ENCODE peak calls at places on chromosomes 11 and 22, in nine cellular contexts. One of them, this sample, is unnamed. For H3K4me1, the result is how much of the 10 kb centered on the place peaks cover.

GRCh38 chr11:83004855-83005556 is 66.7 kb downstream of the RAB30 start:
- DNase-seq in body of pancreas: no peak
- DNase-seq in A673: no peak
- DNase-seq in pancreas: no peak
- DNase-seq in heart left ventricle: no peak
- DNase-seq in fibroblast of lung: peak
- DNase-seq in uterus: no peak
- DNase-seq in lower lobe of right lung: no peak
- DNase-seq in HCT116: no peak
- DNase-seq in this sample: no peak

GRCh38 chr11:114819028-114819427 is 140.7 kb downstream of the NXPE2 start:
- DNase-seq in uterus: no peak
- DNase-seq in heart left ventricle: no peak
- DNase-seq in HCT116: no peak
- DNase-seq in body of pancreas: no peak
- DNase-seq in pancreas: no peak
- DNase-seq in fibroblast of lung: peak
- DNase-seq in A673: no peak
- DNase-seq in lower lobe of right lung: no peak
- DNase-seq in this sample: no peak

GRCh38 chr22:17945851-17946690 is 78.3 kb downstream of the MICAL3 start:
- DNase-seq in HCT116: no peak
- DNase-seq in body of pancreas: no peak
- DNase-seq in heart left ventricle: no peak
- DNase-seq in A673: no peak
- DNase-seq in lower lobe of right lung: no peak
- DNase-seq in uterus: no peak
- DNase-seq in fibroblast of lung: no peak
- DNase-seq in pancreas: no peak
- DNase-seq in this sample: no peak

GRCh38 chr11:26079966-26080365 is 252.0 kb upstream of the ANO3 start:
- DNase-seq in lower lobe of right lung: no peak
- DNase-seq in fibroblast of lung: no peak
- DNase-seq in HCT116: no peak
- DNase-seq in body of pancreas: no peak
- DNase-seq in A673: no peak
- DNase-seq in pancreas: no peak
- DNase-seq in heart left ventricle: no peak
- DNase-seq in uterus: no peak
- DNase-seq in this sample: no peak

GRCh38 chr11:43376594-43376993 is 17.9 kb downstream of the TTC17 start:
- DNase-seq in uterus: no peak
- DNase-seq in fibroblast of lung: peak
- DNase-seq in lower lobe of right lung: no peak
- DNase-seq in A673: peak
- DNase-seq in HCT116: no peak
- DNase-seq in pancreas: no peak
- DNase-seq in body of pancreas: no peak
- DNase-seq in heart left ventricle: no peak
- DNase-seq in this sample: no peak

GRCh38 chr11:117941163-117941707 is 12.0 kb upstream of the TMPRSS13 start:
- DNase-seq in A673: no peak
- DNase-seq in heart left ventricle: no peak
- DNase-seq in fibroblast of lung: no peak
- DNase-seq in HCT116: peak
- DNase-seq in lower lobe of right lung: no peak
- DNase-seq in pancreas: peak
- DNase-seq in body of pancreas: no peak
- DNase-seq in uterus: no peak
- DNase-seq in this sample: peak

GRCh38 chr22:50476819-50477344 is 2.0 kb upstream of the SBF1 start:
- DNase-seq in heart left ventricle: no peak
- DNase-seq in uterus: no peak
- DNase-seq in fibroblast of lung: no peak
- DNase-seq in HCT116: no peak
- DNase-seq in A673: no peak
- DNase-seq in body of pancreas: no peak
- DNase-seq in pancreas: no peak
- DNase-seq in lower lobe of right lung: no peak
- DNase-seq in this sample: no peak

GRCh38 chr22:46472722-46473016 is 64.8 kb downstream of the CELSR1 start:
- DNase-seq in uterus: no peak
- DNase-seq in lower lobe of right lung: no peak
- DNase-seq in fibroblast of lung: no peak
- DNase-seq in pancreas: no peak
- DNase-seq in A673: no peak
- DNase-seq in body of pancreas: no peak
- DNase-seq in heart left ventricle: no peak
- DNase-seq in HCT116: no peak
- DNase-seq in this sample: no peak

GRCh38 chr11:33375688-33376311 is 118.6 kb downstream of the HIPK3 start:
- DNase-seq in A673: peak
- DNase-seq in pancreas: no peak
- DNase-seq in heart left ventricle: no peak
- DNase-seq in lower lobe of right lung: no peak
- DNase-seq in uterus: no peak
- DNase-seq in body of pancreas: no peak
- DNase-seq in fibroblast of lung: peak
- DNase-seq in HCT116: no peak
- DNase-seq in this sample: no peak

GRCh38 chr11:131982154-131982553 is 611.7 kb downstream of the NTM start:
- DNase-seq in body of pancreas: no peak
- DNase-seq in fibroblast of lung: no peak
- DNase-seq in HCT116: no peak
- DNase-seq in uterus: no peak
- DNase-seq in pancreas: no peak
- DNase-seq in lower lobe of right lung: no peak
- DNase-seq in A673: no peak
- DNase-seq in heart left ventricle: no peak
- DNase-seq in this sample: no peak

GRCh38 chr22:25628494-25628893 is 64.0 kb downstream of the GRK3 start:
- DNase-seq in heart left ventricle: no peak
- DNase-seq in fibroblast of lung: no peak
- DNase-seq in HCT116: no peak
- DNase-seq in body of pancreas: no peak
- DNase-seq in lower lobe of right lung: no peak
- DNase-seq in pancreas: no peak
- DNase-seq in uterus: no peak
- DNase-seq in A673: no peak
- DNase-seq in this sample: no peak

GRCh38 chr11:17845431-17845881 is 110.9 kb downstream of the KCNC1 start:
- DNase-seq in A673: no peak
- DNase-seq in lower lobe of right lung: no peak
- DNase-seq in body of pancreas: no peak
- DNase-seq in heart left ventricle: no peak
- DNase-seq in uterus: no peak
- DNase-seq in HCT116: no peak
- DNase-seq in pancreas: no peak
- DNase-seq in fibroblast of lung: peak
- DNase-seq in this sample: no peak

GRCh38 chr11:126352934-126353801 is 2.3 kb upstream of the ST3GAL4 start:
- DNase-seq in fibroblast of lung: peak
- DNase-seq in body of pancreas: no peak
- DNase-seq in lower lobe of right lung: no peak
- DNase-seq in A673: peak
- DNase-seq in pancreas: no peak
- DNase-seq in uterus: no peak
- DNase-seq in heart left ventricle: no peak
- DNase-seq in HCT116: no peak
- DNase-seq in this sample: no peak
- H3K4me1 ChIP-seq in fibroblast of lung: under half
- H3K4me1 ChIP-seq in body of pancreas: under half
- H3K4me1 ChIP-seq in lower lobe of right lung: half or more
- H3K4me1 ChIP-seq in A673: under half
- H3K4me1 ChIP-seq in pancreas: under half
- H3K4me1 ChIP-seq in uterus: under half
- H3K4me1 ChIP-seq in heart left ventricle: under half
- H3K4me1 ChIP-seq in HCT116: under half
- H3K4me1 ChIP-seq in this sample: half or more

GRCh38 chr22:19974233-19974861 is 32.7 kb upstream of the TXNRD2 start:
- DNase-seq in fibroblast of lung: peak
- DNase-seq in heart left ventricle: no peak
- DNase-seq in lower lobe of right lung: peak
- DNase-seq in body of pancreas: no peak
- DNase-seq in pancreas: no peak
- DNase-seq in A673: peak
- DNase-seq in HCT116: peak
- DNase-seq in uterus: no peak
- DNase-seq in this sample: no peak

GRCh38 chr22:19976671-19977070 is 35.1 kb upstream of the TXNRD2 start:
- DNase-seq in heart left ventricle: no peak
- DNase-seq in lower lobe of right lung: no peak
- DNase-seq in body of pancreas: no peak
- DNase-seq in A673: no peak
- DNase-seq in fibroblast of lung: no peak
- DNase-seq in pancreas: no peak
- DNase-seq in uterus: no peak
- DNase-seq in HCT116: no peak
- DNase-seq in this sample: no peak

GRCh38 chr22:19974935-19975706 is 33.5 kb upstream of the TXNRD2 start:
- DNase-seq in A673: peak
- DNase-seq in HCT116: no peak
- DNase-seq in body of pancreas: no peak
- DNase-seq in uterus: no peak
- DNase-seq in pancreas: no peak
- DNase-seq in heart left ventricle: no peak
- DNase-seq in fibroblast of lung: no peak
- DNase-seq in lower lobe of right lung: no peak
- DNase-seq in this sample: no peak

GRCh38 chr22:19977296-19978243 is 36.0 kb upstream of the TXNRD2 start:
- DNase-seq in uterus: no peak
- DNase-seq in body of pancreas: no peak
- DNase-seq in heart left ventricle: no peak
- DNase-seq in fibroblast of lung: no peak
- DNase-seq in lower lobe of right lung: no peak
- DNase-seq in HCT116: no peak
- DNase-seq in A673: no peak
- DNase-seq in pancreas: no peak
- DNase-seq in this sample: no peak

DNA sequence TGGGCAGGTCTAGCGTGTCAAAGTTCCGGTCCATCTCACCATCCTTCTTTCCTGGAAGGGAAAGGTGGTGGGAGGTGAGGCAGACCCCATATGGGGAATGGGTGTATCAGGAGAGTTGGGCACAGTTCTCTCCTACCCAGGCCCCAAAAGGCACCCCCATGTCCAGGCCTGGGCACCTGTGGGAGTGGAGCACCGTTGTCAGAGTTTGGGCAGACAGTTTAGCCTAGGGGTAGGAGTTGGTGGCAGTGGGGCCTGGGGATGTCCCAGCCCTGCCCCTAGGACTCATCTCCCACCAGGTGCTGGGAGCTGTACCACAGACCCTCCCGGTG is 34.1 kb upstream of the TXNRD2 start:
- DNase-seq in lower lobe of right lung: no peak
- DNase-seq in A673: no peak
- DNase-seq in fibroblast of lung: no peak
- DNase-seq in body of pancreas: no peak
- DNase-seq in uterus: no peak
- DNase-seq in HCT116: no peak
- DNase-seq in heart left ventricle: no peak
- DNase-seq in pancreas: no peak
- DNase-seq in this sample: no peak
- H3K27ac ChIP-seq in lower lobe of right lung: no peak
- H3K27ac ChIP-seq in A673: peak
- H3K27ac ChIP-seq in fibroblast of lung: no peak
- H3K27ac ChIP-seq in body of pancreas: no peak
- H3K27ac ChIP-seq in uterus: no peak
- H3K27ac ChIP-seq in HCT116: peak
- H3K27ac ChIP-seq in heart left ventricle: no peak
- H3K27ac ChIP-seq in pancreas: no peak
- H3K27ac ChIP-seq in this sample: no peak

DNA sequence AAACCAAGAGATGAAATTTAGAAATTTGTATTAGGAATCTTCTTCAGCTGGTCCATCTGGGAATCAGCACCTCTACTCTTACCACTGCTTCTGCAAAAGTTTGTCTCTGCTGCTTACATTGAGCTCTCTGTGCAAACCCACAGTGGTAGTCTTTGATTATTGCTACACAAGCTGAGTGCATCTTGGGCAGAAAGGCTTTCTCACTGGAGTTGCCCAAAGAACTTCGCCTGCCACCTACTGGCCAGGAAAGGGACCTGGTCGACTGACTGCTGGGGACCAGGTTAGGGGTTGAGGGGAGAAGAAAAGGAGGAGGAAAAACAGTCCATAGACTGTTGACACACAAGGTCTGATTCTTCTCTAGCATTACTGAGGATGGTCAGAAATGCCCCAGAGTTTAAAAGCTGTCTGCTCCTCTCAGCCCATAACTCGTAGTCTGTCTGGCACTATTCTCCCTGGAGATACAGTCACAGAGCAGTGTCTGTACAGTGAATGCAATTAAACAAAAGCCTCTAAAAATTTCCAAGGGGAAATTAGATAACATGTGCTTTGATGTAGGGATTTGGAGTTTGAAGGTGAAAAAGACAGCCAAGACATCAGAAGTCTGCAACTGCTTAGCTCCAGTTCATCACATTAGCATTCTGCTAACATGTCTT is 215.0 kb upstream of the CTSC start:
- DNase-seq in heart left ventricle: no peak
- DNase-seq in HCT116: peak
- DNase-seq in A673: peak
- DNase-seq in pancreas: peak
- DNase-seq in lower lobe of right lung: peak
- DNase-seq in fibroblast of lung: peak
- DNase-seq in body of pancreas: peak
- DNase-seq in uterus: no peak
- DNase-seq in this sample: no peak
- TF ChIP-seq CTCF in heart left ventricle: peak
- TF ChIP-seq CTCF in HCT116: peak
- TF ChIP-seq CTCF in A673: peak
- TF ChIP-seq CTCF in pancreas: peak
- TF ChIP-seq CTCF in lower lobe of right lung: peak
- TF ChIP-seq CTCF in fibroblast of lung: peak
- TF ChIP-seq CTCF in body of pancreas: peak
- TF ChIP-seq CTCF in uterus: peak
- TF ChIP-seq CTCF in this sample: peak

DNA sequence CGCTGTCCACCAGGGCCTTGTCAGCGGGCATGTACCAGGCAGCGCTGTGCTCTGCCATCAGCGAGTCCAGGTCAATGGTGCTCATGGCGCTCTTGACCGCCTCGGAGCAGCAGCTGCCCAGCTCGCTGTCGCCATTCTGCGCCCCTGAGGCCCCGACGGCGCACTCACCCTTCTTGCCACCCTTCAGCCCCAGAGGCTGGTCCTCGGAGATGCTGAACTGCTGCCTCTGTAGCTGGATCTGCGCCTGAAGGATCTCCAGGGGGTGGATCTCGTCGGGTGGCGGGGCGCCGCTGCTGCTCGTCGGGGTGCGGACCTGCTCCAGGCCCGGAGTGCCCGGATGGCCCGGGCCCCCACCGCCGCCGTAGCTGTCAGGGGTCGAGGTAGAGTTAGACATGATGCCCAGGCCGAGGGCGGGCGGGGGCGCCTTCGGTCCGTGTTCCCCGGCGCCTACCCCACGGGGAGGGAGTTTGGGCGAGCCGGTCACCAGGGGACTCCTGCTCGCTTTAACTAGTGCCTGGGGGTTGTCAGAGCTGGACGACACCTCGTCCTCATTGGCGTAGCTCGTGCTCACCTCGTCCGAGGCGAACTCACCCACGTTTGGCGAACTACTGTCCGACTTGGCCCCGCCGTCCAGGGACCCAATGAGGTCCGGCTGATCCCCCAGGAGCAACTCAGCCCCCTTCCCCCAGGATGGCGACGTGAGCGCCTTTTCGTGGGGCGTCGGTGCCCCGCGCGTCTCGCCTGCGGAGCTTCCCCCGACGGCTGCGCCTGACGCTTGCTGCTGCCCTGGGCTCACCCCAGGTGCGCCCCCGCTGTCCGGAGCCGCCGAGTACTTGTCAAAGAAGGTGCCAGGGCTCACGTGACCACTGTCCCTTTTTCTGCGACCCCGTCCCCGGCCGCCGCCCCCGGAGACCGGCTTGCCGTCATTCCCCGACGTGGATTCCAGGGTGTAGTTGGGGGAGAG is 4.4 kb downstream of the MN1 start:
- DNase-seq in lower lobe of right lung: no peak
- DNase-seq in HCT116: no peak
- DNase-seq in A673: no peak
- DNase-seq in body of pancreas: no peak
- DNase-seq in fibroblast of lung: peak
- DNase-seq in uterus: no peak
- DNase-seq in pancreas: no peak
- DNase-seq in heart left ventricle: no peak
- DNase-seq in this sample: no peak
- H3K4me1 ChIP-seq in lower lobe of right lung: under half
- H3K4me1 ChIP-seq in HCT116: under half
- H3K4me1 ChIP-seq in A673: under half
- H3K4me1 ChIP-seq in body of pancreas: under half
- H3K4me1 ChIP-seq in fibroblast of lung: under half
- H3K4me1 ChIP-seq in uterus: under half
- H3K4me1 ChIP-seq in pancreas: under half
- H3K4me1 ChIP-seq in heart left ventricle: under half
- H3K4me1 ChIP-seq in this sample: under half

This sample was measured in right atrium auricular region.